ENCODE peak calls at places on chromosomes 16 and 17, in five cellular contexts. G, C, N, P and T are unnamed samples.

GRCh38 chr16:80931661-80931984 is 75.1 kb downstream of the CMC2 start:
- DNase-seq in G (no peak), C (no peak), N (no peak), P (no peak), T (no peak)

GRCh38 chr16:27374794-27375499 is 27.0 kb upstream of the IL21R start:
- DNase-seq in G (no peak), C (peak; percentile 62), N (peak; percentile 19), P (no peak), T (no peak)

GRCh38 chr17:12592941-12593340 is 72.7 kb upstream of the MYOCD start:
- DNase-seq in G (no peak), C (no peak), N (no peak), P (no peak), T (no peak)

GRCh38 chr17:76901542-76902197 is 33.5 kb downstream of the MGAT5B start:
- DNase-seq in G (no peak), C (peak; percentile 23), N (no peak), P (no peak), T (no peak)

GRCh38 chr16:68676113-68676860 is 31.2 kb downstream of the CDH3 start:
- DNase-seq in G (no peak), C (no peak), N (no peak), P (no peak), T (no peak)

GRCh38 chr17:38798614-38799500 is 499 bp downstream of the PIP4K2B start:
- DNase-seq in G (peak; percentile 51), C (no peak), N (peak; percentile 60), P (no peak), T (peak; percentile 46)

GRCh38 chr17:55436224-55437164 is 14.9 kb upstream of the MMD start:
- DNase-seq in G (no peak), C (no peak), N (no peak), P (no peak), T (no peak)

GRCh38 chr17:5499790-5500189 is 13.4 kb downstream of the MIS12 start:
- DNase-seq in G (no peak), C (no peak), N (peak; percentile 58), P (no peak), T (no peak)

GRCh38 chr16:15799851-15800495 is 56.9 kb downstream of the MYH11 start:
- DNase-seq in G (no peak), C (no peak), N (no peak), P (no peak), T (no peak)

GRCh38 chr17:1186214-1186820 is 6.5 kb upstream of the ABR start:
- DNase-seq in G (no peak), C (no peak), N (no peak), P (no peak), T (no peak)

GRCh38 chr17:79930077-79930785 is 91.0 kb upstream of the CBX4 start:
- DNase-seq in G (no peak), C (no peak), N (no peak), P (no peak), T (no peak)

GRCh38 chr17:81488276-81488860 is 24.2 kb downstream of the ACTG1 start:
- DNase-seq in G (no peak), C (no peak), N (no peak), P (no peak), T (no peak)

GRCh38 chr16:87538160-87538559 is 45.3 kb upstream of the ZCCHC14 start:
- DNase-seq in G (no peak), C (no peak), N (no peak), P (no peak), T (no peak)

GRCh38 chr16:23678430-23679273 is at the start of gene PLK1:
- DNase-seq in G (peak; percentile 91), C (peak; percentile 32), N (peak; percentile 63), P (peak; percentile 78), T (peak; percentile 89)

GRCh38 chr17:12729086-12729485 is 60.2 kb upstream of the ARHGAP44 start:
- DNase-seq in G (no peak), C (no peak), N (no peak), P (no peak), T (no peak)

GRCh38 chr16:84410361-84411138 is 42.2 kb downstream of the ATP2C2 start:
- DNase-seq in G (no peak), C (no peak), N (no peak), P (no peak), T (no peak)

GRCh38 chr16:11949527-11949926 is 7.7 kb upstream of the NPIPB2 start:
- DNase-seq in G (peak; percentile 53), C (no peak), N (peak; percentile 16), P (peak; percentile 7), T (peak; percentile 78)

GRCh38 chr16:15708997-15709396 is 59.0 kb downstream of the NDE1 start:
- DNase-seq in G (no peak), C (no peak), N (no peak), P (no peak), T (no peak)

GRCh38 chr17:28033972-28034714 is 8.3 kb upstream of the NLK start:
- DNase-seq in G (no peak), C (no peak), N (no peak), P (no peak), T (no peak)

GRCh38 chr17:330993-331701 is 21.5 kb downstream of the RPH3AL start:
- DNase-seq in G (no peak), C (peak; percentile 44), N (peak; percentile 29), P (no peak), T (no peak)

GRCh38 chr16:87628940-87629339 is 26.6 kb downstream of the JPH3 start:
- DNase-seq in G (peak; percentile 66), C (no peak), N (no peak), P (no peak), T (no peak)

GRCh38 chr16:68921654-68922053 is 78.3 kb downstream of the TANGO6 start:
- DNase-seq in G (no peak), C (no peak), N (no peak), P (no peak), T (no peak)

GRCh38 chr17:81401727-81402529 is 6.7 kb downstream of the BAHCC1 start:
- DNase-seq in G (no peak), C (no peak), N (no peak), P (no peak), T (peak; percentile 66)

GRCh38 chr17:6910987-6911603 is 79.6 kb upstream of the TEKT1 start:
- DNase-seq in G (no peak), C (no peak), N (no peak), P (no peak), T (no peak)

GRCh38 chr17:56112086-56112485 is 41.2 kb upstream of the ANKFN1 start:
- DNase-seq in G (no peak), C (no peak), N (no peak), P (no peak), T (no peak)

GRCh38 chr16:19382887-19383816 is 34.5 kb upstream of the TMC5 start:
- DNase-seq in G (no peak), C (no peak), N (peak; percentile 39), P (no peak), T (no peak)

GRCh38 chr17:17467720-17468119 is 9.1 kb upstream of the MED9 start:
- DNase-seq in G (no peak), C (no peak), N (no peak), P (no peak), T (no peak)

GRCh38 chr16:54236761-54237160 is 49.8 kb downstream of the IRX3 start:
- DNase-seq in G (no peak), C (no peak), N (no peak), P (no peak), T (no peak)

GRCh38 chr17:2796164-2797140 is at the start of gene RAP1GAP2:
- DNase-seq in G (no peak), C (no peak), N (peak; percentile 47), P (no peak), T (no peak)

GRCh38 chr17:50916708-50917417 is 50.7 kb upstream of the TOB1 start:
- DNase-seq in G (no peak), C (no peak), N (no peak), P (no peak), T (no peak)